ENCODE peak calls at places on chromosomes 16 and 17, in eight cellular contexts. I is HCT116, T is PC-3, S is OCI-LY7, Q is GM23248, X is Karpas-422, G is SK-N-SH, E is GM23338. N is an unnamed sample. For H3K9me2, the result is how much of the 10 kb centered on the place peaks cover.

GRCh38 chr17:40176409-40177110 is 710 bp upstream of the RAPGEFL1 start:
- DNase-seq in I (no peak), S (no peak), T (peak), X (no peak), Q (no peak), E (no peak), G (no peak), N (peak)

GRCh38 chr17:60640503-60640902 is 37.1 kb upstream of the BCAS3 start:
- DNase-seq in Q (peak), X (peak), T (peak), E (peak), S (no peak), G (no peak), I (no peak), N (peak)

GRCh38 chr16:55214412-55214811 is 109.6 kb upstream of the IRX6 start:
- DNase-seq in E (no peak), G (no peak), S (no peak), I (no peak), Q (no peak), X (no peak), T (no peak), N (no peak)

GRCh38 chr17:77596491-77597420 is 361.7 kb upstream of the TNRC6C start:
- DNase-seq in T (no peak), E (no peak), G (no peak), I (no peak), S (no peak), X (no peak), Q (no peak), N (no peak)

GRCh38 chr17:3698139-3698538 is 2.2 kb upstream of the P2RX5 start:
- DNase-seq in X (peak), E (no peak), S (no peak), G (no peak), I (no peak), Q (no peak), T (no peak), N (no peak)

GRCh38 chr17:35088647-35088910 is 25.1 kb upstream of the RFFL start:
- DNase-seq in X (no peak), Q (no peak), S (peak), I (peak), G (no peak), E (no peak), T (no peak), N (no peak)

GRCh38 chr17:36611345-36612072 is 10.1 kb downstream of the MRM1 start:
- DNase-seq in T (no peak), G (no peak), S (no peak), E (no peak), I (no peak), Q (peak), X (no peak), N (no peak)

GRCh38 chr16:87342978-87343752 is 26.0 kb upstream of the C16orf95 start:
- DNase-seq in I (no peak), Q (no peak), T (no peak), X (no peak), E (no peak), G (no peak), S (no peak), N (no peak)

GRCh38 chr17:61574542-61575351 is 16.3 kb downstream of the NACA2 start:
- DNase-seq in G (peak), I (peak), E (peak), Q (peak), S (peak), T (peak), X (peak), N (peak)

GRCh38 chr17:38604479-38605229 is 1.1 kb downstream of the SRCIN1 start:
- DNase-seq in G (peak), E (peak), I (no peak), Q (peak), T (no peak), X (peak), S (peak), N (no peak)

GRCh38 chr17:44345497-44346026 is 460 bp downstream of the GRN start:
- DNase-seq in S (peak), I (peak), E (peak), X (peak), Q (peak), T (peak), G (peak), N (peak)
- H3K9me2 ChIP-seq in S (under half), I (under half), E (under half), X (under half), Q (under half), T (under half), G (under half), N (under half)

GRCh38 chr17:54494731-54495715 is 405.6 kb upstream of the TOM1L1 start:
- DNase-seq in G (no peak), S (no peak), X (no peak), E (no peak), T (no peak), Q (no peak), I (no peak), N (no peak)
- H3K4me2 ChIP-seq in G (no peak), S (no peak), X (no peak), E (no peak), T (no peak), Q (no peak), I (no peak), N (no peak)

GRCh38 chr16:84379008-84379730 is 10.8 kb downstream of the ATP2C2 start:
- DNase-seq in I (no peak), Q (no peak), X (no peak), G (no peak), T (no peak), E (no peak), S (no peak), N (no peak)
- H3K27ac ChIP-seq in I (no peak), Q (no peak), X (no peak), G (no peak), T (no peak), E (no peak), S (no peak), N (no peak)

DNA sequence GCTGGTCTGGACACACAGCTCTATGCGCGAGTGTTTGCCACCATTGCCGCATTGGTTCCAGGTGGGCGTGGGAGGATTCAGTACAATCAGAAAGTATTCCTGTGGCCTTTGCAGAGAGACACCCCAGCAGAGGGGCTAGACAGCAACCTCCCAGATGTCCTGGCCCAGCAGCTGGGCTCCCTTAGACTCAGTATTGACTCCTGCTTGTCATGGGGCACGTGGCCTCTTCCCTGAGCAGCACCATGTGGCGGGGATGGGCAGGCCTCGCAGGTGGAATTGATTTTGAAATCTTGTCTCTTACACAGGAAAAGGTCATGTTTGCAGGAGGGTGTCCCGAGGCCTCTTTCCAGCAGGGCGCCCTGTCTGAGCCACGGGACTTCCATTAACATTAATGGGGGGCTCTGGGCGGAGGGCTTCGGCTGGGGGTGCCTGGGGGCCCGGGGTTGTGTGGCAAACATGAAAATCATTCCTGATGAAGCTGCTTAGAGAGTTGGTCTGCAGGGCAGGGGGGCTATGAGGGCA is 96.4 kb downstream of the C16orf78 start:
- DNase-seq in E (no peak), G (no peak), Q (no peak), X (no peak), T (no peak), I (no peak), S (no peak), N (no peak)
- H3K9me2 ChIP-seq in E (under half), G (under half), Q (under half), X (under half), T (under half), I (under half), S (under half), N (under half)

GRCh38 chr16:50261707-50262235 is 4.6 kb upstream of the ADCY7 start:
- DNase-seq in Q (peak), G (no peak), T (no peak), I (no peak), E (no peak), X (no peak), S (no peak), N (no peak)
- H3K4me2 ChIP-seq in Q (no peak), G (no peak), T (no peak), I (no peak), E (no peak), X (no peak), S (no peak), N (no peak)

GRCh38 chr16:14155572-14156213 is 84.6 kb downstream of the MRTFB start:
- DNase-seq in I (no peak), T (no peak), G (no peak), S (no peak), E (no peak), X (peak), Q (no peak), N (no peak)
- H3K27ac ChIP-seq in I (no peak), T (no peak), G (no peak), S (no peak), E (no peak), X (no peak), Q (no peak), N (no peak)

DNA sequence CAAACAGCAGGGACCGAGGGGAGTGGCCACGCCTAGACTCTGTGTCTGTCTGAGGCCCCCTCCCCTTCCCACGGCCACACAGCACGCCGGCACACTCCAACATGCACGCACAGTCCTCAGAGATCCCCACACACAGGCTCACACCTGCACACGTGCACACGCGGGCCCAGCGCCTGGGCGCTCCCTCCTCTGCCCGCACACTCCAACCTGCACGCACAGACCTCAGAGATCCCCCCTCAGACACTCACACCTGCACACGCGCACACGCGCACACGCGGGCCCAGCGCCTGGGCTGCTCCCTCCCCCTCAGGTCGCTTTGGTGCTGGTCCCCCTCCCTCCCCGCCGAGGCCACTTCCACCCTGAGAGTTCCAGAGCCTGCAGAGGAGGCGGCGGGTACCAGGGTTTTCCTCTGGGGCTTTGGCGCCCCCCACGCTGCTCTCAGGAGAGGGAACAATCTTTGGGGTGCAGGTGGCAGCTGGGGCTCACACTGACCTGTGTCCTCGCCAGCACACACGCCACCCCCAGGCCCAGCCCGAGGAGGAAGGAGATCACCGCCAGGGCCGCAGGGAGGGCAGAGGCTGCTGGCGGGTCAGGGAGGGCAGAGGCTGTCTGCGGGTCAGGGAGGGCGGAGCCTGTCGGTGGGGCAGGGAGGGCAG is 1.6 kb downstream of the CD7 start:
- DNase-seq in Q (no peak), X (no peak), G (no peak), E (peak), S (no peak), T (no peak), I (no peak), N (no peak)
- H3K9me2 ChIP-seq in Q (under half), X (under half), G (under half), E (under half), S (under half), T (under half), I (under half), N (under half)

N was measured in PC-9.